ENCODE peak calls at places on chromosomes 13 and 19, in six cellular contexts. V, H, P, L, K and U are unnamed samples.

GRCh38 chr13:105787518-105788085 is 747.9 kb downstream of the EFNB2 start:
- DNase-seq in V (no peak), H (no peak), P (no peak), L (no peak), K (no peak), U (no peak)

GRCh38 chr19:38930776-38931761 is at the start of gene MRPS12:
- DNase-seq in V (peak), H (peak), P (peak), L (no peak), K (peak), U (peak)

GRCh38 chr13:31433201-31433600 is 233.4 kb downstream of the B3GLCT start:
- DNase-seq in V (no peak), H (no peak), P (no peak), L (no peak), K (no peak), U (no peak)

GRCh38 chr13:30088312-30088855 is 219.0 kb downstream of the KATNAL1 start:
- DNase-seq in V (no peak), H (peak), P (no peak), L (no peak), K (no peak), U (no peak)

GRCh38 chr19:2035590-2035991 is 15.5 kb downstream of the MKNK2 start:
- DNase-seq in V (no peak), H (no peak), P (peak), L (peak), K (no peak), U (no peak)

GRCh38 chr13:110323172-110323851 is 16.2 kb downstream of the COL4A2 start:
- DNase-seq in V (no peak), H (peak), P (peak), L (no peak), K (peak), U (peak)

GRCh38 chr13:109744512-109745051 is 41.8 kb downstream of the IRS2 start:
- DNase-seq in V (no peak), H (peak), P (no peak), L (no peak), K (peak), U (no peak)

GRCh38 chr13:53953205-53953604 is 924.6 kb downstream of the OLFM4 start:
- DNase-seq in V (no peak), H (no peak), P (no peak), L (no peak), K (no peak), U (no peak)

GRCh38 chr13:60627071-60627686 is 230.2 kb downstream of the TDRD3 start:
- DNase-seq in V (peak), H (peak), P (peak), L (peak), K (peak), U (peak)

DNA sequence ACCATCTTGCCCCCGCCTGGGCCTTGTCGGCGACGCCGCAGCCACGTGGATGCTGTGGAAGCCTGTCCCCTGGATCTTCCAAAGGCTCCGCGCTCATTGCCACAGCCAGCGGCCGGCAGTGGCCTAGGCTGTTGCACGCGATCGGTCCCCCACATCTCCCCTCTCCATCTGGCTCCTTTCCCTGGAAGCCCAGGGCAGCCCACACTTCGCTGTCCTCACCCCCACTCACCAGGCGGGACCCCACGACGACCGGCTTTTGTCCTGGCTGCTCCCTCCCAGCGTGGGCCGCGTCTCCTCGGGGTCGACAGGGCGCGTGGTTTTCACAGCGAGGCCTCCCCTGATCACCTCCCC is 599 bp upstream of the TEX30 start:
- DNase-seq in V (no peak), H (no peak), P (no peak), L (no peak), K (no peak), U (no peak)
- H2AK5ac ChIP-seq in V (peak), H (peak), P (no peak), L (no peak), K (peak), U (no peak)

DNA sequence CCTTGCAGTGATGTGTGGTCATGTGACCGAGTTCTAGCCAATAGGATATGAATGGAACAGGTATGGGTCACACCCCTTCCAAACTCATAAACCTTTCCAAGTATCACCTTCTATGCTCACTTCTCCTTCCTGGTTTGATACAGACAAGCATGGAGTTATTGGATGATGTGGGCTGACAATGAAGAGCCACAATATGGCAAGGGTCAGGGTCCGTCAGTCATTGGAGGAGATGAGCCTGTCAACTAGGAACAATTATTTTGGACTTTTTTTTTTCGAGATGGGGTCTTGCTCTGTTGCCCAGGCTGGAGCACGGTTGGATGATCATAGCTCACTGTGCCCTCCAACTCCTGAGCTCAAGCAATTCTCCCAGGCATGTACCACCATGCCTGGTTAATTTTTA is 54.7 kb downstream of the CACNA1A start:
- DNase-seq in V (no peak), H (no peak), P (no peak), L (no peak), K (no peak), U (no peak)
- H2BK15ac ChIP-seq in V (no peak), H (no peak), P (no peak), L (no peak), K (no peak), U (no peak)

GRCh38 chr13:40017662-40018262 is 362.3 kb downstream of the COG6 start:
- DNase-seq in V (no peak), H (no peak), P (no peak), L (no peak), K (no peak), U (peak)

GRCh38 chr13:40013554-40013953 is 358.1 kb downstream of the COG6 start:
- DNase-seq in V (no peak), H (no peak), P (no peak), L (no peak), K (no peak), U (no peak)

DNA sequence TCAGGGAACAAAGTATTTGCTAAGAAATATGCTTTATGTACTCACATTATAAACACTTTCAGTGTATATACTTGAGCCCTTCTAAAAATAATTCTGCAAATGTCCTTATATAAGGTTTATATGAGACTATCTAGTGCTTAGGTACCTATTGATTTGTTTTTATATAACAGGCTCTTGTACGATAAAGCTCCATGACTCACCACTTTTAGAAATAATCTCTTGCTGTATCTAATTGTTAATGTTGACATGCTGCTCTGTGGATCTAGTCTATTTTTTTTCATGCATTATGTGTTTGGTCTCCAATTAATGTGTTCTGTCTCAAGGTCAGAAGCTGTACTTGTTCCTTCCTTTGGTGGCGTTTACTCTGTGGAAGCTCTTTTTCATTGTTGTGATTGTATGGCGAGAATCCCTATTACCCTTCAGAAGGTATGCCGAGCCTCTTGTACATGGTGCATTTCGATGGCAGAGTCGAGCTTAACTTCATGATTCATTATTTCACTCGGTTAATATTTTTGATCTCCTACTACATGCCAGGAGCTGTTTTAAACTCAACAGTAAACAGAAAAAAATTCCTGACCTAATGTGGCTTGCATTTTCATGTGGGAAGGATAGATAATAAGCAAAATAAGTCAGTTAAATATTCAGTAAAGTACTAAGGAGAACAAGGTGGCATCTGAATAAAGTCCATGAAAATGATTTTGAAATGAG is 361.6 kb downstream of the COG6 start:
- DNase-seq in V (no peak), H (no peak), P (no peak), L (no peak), K (no peak), U (no peak)
- H3K4ac ChIP-seq in V (no peak), H (no peak), P (no peak), L (no peak), K (no peak), U (no peak)

GRCh38 chr13:112112534-112113276 is 45.8 kb downstream of the SOX1 start:
- DNase-seq in V (no peak), H (no peak), P (no peak), L (no peak), K (no peak), U (no peak)
- H2AK5ac ChIP-seq in V (peak), H (no peak), P (no peak), L (no peak), K (no peak), U (no peak)

DNA sequence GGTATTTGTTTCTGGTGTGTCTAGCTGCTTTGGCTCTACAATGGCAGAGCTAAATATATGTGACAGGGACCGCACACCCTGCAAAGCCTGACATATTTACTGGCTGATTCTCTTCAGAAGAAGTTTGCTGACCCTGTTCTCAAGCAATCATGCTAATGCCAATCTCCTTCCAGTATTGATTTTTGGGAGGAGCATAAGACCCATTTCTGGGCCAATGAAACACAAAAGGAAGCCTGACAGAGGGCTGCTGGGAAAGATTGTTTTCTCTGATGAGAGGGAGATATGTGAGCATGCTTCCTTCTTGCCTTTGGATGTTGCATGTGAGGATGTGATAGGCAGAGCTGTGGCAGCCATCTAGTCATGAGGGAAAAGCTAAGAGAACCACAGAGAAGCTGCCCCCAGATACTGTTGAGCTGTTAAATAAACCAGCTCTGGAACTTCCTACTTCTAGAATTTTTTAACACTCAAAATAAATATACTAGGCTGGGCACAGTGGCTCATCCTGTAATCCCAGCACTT is 31.4 kb upstream of the TPTE2 start:
- DNase-seq in V (no peak), H (no peak), P (no peak), L (no peak), K (no peak), U (no peak)
- H2BK15ac ChIP-seq in V (no peak), H (no peak), P (no peak), L (no peak), K (no peak), U (no peak)